ENCODE peak calls at places on chromosomes 5 and 9, in four cellular contexts. H is GM12878, N is HepG2, A is SK-N-SH. B is an unnamed sample.

GRCh38 chr5:122183098-122183794 is 53.9 kb downstream of the ZNF474 start:
- DNase-seq in H (no peak), N (no peak), A (no peak), B (peak; percentile 3)

GRCh38 chr9:125650271-125650737 is 56.7 kb downstream of the MAPKAP1 start:
- DNase-seq in H (peak; percentile 96), N (no peak), A (no peak), B (no peak)

GRCh38 chr5:115258001-115258400 is 4.7 kb downstream of the PGGT1B start:
- DNase-seq in H (no peak), N (no peak), A (no peak), B (no peak)

GRCh38 chr5:43287493-43287892 is 25.7 kb downstream of the HMGCS1 start:
- DNase-seq in H (no peak), N (no peak), A (no peak), B (no peak)

GRCh38 chr5:10565785-10566506 is 2.1 kb downstream of the ANKRD33B start:
- DNase-seq in H (no peak), N (no peak), A (no peak), B (no peak)

GRCh38 chr9:92716557-92716956 is 46.6 kb upstream of the IPPK start:
- DNase-seq in H (no peak), N (peak; percentile 47), A (peak; percentile 90), B (peak; percentile 42)

GRCh38 chr9:131276107-131276888 is at the start of gene FAM78A:
- DNase-seq in H (no peak), N (no peak), A (peak; percentile 77), B (no peak)

GRCh38 chr5:90386099-90386710 is 23.4 kb downstream of the CETN3 start:
- DNase-seq in H (no peak), N (peak; percentile 24), A (peak; percentile 5), B (no peak)

GRCh38 chr9:126301985-126302603 is 24.5 kb upstream of the MVB12B start:
- DNase-seq in H (no peak), N (peak; percentile 69), A (peak; percentile 77), B (peak; percentile 64)

DNA sequence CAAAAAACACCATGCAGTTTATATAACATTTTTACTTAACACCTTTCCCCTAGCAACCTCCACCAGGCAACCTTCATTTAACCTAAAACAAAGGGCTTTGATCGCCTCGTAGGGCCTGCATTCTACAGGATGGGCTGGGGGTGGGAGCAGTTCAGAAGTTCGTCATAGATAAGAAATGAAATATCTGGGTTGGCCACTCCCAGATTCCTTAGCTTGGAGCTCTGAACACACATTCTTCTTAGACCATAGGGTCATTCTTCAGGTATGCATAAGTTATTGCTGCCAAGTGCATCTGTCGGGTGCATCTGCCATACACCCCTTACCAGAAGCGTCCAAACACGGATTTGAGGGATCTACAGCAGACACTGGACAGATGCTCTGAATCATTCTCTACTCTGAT is 4.3 kb upstream of the SLC22A5 start:
- DNase-seq in H (no peak), N (peak; percentile 54), A (no peak), B (peak; percentile 65)
- TF ChIP-seq PBX3 in H (no peak), N (no peak), A (peak; percentile 59), B (no peak)

DNA sequence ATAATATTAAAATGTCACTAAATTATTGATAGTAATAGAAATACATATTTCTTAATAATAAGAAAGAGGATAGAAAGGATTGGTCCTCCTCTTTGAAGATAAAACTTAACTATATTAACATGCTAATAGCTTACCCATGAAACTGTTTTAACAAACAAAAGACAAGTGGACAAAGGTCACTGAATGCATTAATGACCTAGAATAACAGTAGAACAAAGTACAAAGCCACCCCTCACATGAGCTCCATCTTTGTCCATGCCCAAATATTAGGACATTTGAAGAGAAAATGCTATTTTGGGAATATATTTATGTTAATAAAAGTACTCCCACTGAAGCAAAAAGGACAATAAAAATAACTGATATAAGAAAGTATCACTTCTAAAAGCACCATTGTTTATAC is 34.1 kb upstream of the SLC22A5 start:
- DNase-seq in H (no peak), N (no peak), A (no peak), B (no peak)
- TF ChIP-seq PBX3 in H (no peak), N (no peak), A (no peak), B (no peak)

GRCh38 chr5:89350684-89351083 is 467.7 kb upstream of the MEF2C start:
- DNase-seq in H (no peak), N (no peak), A (no peak), B (no peak)

GRCh38 chr5:89351232-89351631 is 468.2 kb upstream of the MEF2C start:
- DNase-seq in H (no peak), N (no peak), A (no peak), B (no peak)

GRCh38 chr5:89346573-89346972 is 463.6 kb upstream of the MEF2C start:
- DNase-seq in H (no peak), N (no peak), A (no peak), B (no peak)

GRCh38 chr5:89353837-89354551 is 471.0 kb upstream of the MEF2C start:
- DNase-seq in H (peak; percentile 55), N (no peak), A (no peak), B (no peak)

DNA sequence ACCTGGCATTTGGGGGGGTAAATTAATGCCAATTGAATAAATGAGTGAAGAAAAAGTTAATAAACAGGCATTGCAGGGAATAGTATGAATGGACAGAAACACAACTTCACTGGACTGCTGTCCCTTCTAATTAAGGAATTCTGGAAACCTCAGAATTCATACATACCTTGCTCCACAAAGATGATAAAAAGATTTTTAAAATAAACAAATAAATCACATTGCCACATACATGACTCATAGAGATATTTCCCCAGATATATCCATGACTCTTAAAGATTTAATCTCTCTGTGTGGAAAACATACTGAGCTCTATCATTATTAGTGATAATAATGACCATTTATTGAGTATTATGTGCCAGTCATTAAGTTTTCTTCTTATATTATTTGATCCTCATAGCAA is 469.0 kb upstream of the MEF2C start:
- DNase-seq in H (no peak), N (no peak), A (no peak), B (no peak)
- TF ChIP-seq PBX3 in H (no peak), N (no peak), A (peak; percentile 52), B (no peak)

GRCh38 chr5:57889558-57889957 is 406.9 kb upstream of the ACTBL2 start:
- DNase-seq in H (no peak), N (peak; percentile 9), A (no peak), B (peak; percentile 20)
- TF ChIP-seq PBX3 in H (no peak), N (no peak), A (peak; percentile 82), B (peak; percentile 13)

GRCh38 chr9:82720515-82720914 is 342.4 kb downstream of the RASEF start:
- DNase-seq in H (no peak), N (no peak), A (no peak), B (no peak)

GRCh38 chr9:82721596-82721995 is 341.3 kb downstream of the RASEF start:
- DNase-seq in H (no peak), N (no peak), A (no peak), B (no peak)

GRCh38 chr9:82726404-82727276 is 336.3 kb downstream of the RASEF start:
- DNase-seq in H (peak; percentile 44), N (no peak), A (no peak), B (no peak)

GRCh38 chr9:82722051-82722450 is 340.9 kb downstream of the RASEF start:
- DNase-seq in H (no peak), N (no peak), A (no peak), B (no peak)

DNA sequence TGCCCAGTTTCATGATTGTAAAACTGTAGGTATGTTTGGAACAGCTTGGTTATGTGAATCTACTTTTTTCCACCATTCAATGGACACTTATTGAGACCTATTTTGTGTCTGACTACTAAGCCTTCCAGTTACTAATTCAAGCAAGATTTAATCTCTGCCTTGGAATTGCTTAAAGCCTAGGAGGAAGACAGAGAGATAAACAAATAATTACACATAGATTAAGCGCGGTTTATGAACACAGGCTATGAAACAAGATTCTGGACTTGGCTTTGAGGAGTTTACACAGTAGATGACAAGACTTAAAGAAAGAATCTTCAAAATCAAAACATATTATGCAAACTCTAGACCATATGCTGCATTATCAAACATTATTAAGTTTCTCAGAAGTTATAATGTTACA is 340.4 kb downstream of the RASEF start:
- DNase-seq in H (no peak), N (no peak), A (no peak), B (no peak)
- TF ChIP-seq PBX3 in H (no peak), N (no peak), A (no peak), B (no peak)

GRCh38 chr5:175836741-175837729 is 34.3 kb upstream of the CPLX2 start:
- DNase-seq in H (no peak), N (no peak), A (peak; percentile 58), B (no peak)
- TF ChIP-seq PBX3 in H (no peak), N (no peak), A (no peak), B (no peak)

GRCh38 chr5:140989254-140989653 is 23.0 kb downstream of the PCDHAC2 start:
- DNase-seq in H (no peak), N (no peak), A (no peak), B (no peak)

GRCh38 chr5:140988036-140988997 is 22.0 kb downstream of the PCDHAC2 start:
- DNase-seq in H (no peak), N (no peak), A (no peak), B (no peak)

GRCh38 chr5:140982083-140982716 is 15.9 kb downstream of the PCDHAC2 start:
- DNase-seq in H (no peak), N (no peak), A (peak; percentile 47), B (no peak)

DNA sequence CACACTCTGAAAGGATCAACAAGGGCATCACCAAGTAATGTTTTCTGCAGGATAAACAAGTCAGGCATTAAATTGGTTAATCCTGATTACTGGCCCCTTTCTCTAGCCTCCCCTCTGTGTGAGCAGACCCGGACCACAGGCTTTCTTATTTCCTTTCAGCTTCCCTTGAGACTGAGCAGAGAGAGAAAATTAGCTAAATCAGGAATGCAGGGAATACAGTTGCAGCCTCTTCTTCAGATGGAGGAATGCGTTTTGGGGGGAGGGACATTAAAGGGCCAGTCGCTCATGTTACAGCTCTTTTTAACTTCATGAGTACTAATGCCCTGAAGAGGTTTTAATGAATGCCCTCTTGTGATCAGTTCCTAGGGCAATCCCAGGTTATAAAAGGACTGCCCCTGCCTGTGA is 19.8 kb downstream of the PCDHAC2 start:
- DNase-seq in H (no peak), N (no peak), A (no peak), B (no peak)
- TF ChIP-seq PBX3 in H (no peak), N (no peak), A (no peak), B (no peak)

DNA sequence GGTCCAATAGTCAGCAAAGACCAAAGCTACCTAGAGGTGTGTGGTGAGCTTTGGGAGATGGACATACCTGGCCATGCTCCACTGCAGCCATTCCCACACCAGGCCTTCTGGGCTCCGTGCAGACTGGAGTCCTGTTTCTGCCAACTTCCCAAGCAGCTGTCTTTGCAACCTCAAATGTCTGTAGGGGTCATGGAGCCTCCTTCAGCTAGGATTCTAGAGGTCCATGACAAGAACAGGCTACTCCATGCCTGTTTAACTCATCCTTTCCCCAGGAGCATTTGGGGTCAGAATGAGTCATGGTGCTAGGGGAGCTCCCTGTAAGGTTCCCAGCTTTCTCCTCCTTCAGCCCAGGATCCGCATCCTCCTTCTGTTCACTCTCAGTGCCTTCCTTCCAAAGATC is 17.1 kb downstream of the VPS13A start:
- DNase-seq in H (no peak), N (no peak), A (no peak), B (no peak)
- TF ChIP-seq PBX3 in H (no peak), N (no peak), A (no peak), B (no peak)

GRCh38 chr5:107389769-107390168 is 281.0 kb downstream of the EFNA5 start:
- DNase-seq in H (no peak), N (no peak), A (no peak), B (peak; percentile 36)
- TF ChIP-seq PBX3 in H (no peak), N (no peak), A (no peak), B (no peak)